ENCODE peak calls at places on chromosomes 1 and 21, in four cellular contexts. I, P, H and K are unnamed samples.

GRCh38 chr1:85109475-85109874 is 61.2 kb upstream of the MCOLN3 start:
- DNase-seq in I (peak; percentile 69), H (no peak), P (peak; percentile 75), K (peak; percentile 80)

GRCh38 chr1:2233997-2234761 is 6.1 kb downstream of the SKI start:
- DNase-seq in H (peak; percentile 50), I (peak; percentile 30), P (peak; percentile 87), K (no peak)

GRCh38 chr1:56025942-56026341 is 553.4 kb downstream of the PLPP3 start:
- DNase-seq in H (no peak), I (no peak), P (peak; percentile 28), K (no peak)

GRCh38 chr1:53368314-53369033 is 40.6 kb upstream of the LRP8 start:
- DNase-seq in H (peak; percentile 43), P (no peak), I (peak; percentile 24), K (no peak)

GRCh38 chr1:151985270-151985669 is 8.4 kb downstream of the S100A10 start:
- DNase-seq in H (no peak), P (no peak), I (no peak), K (no peak)

GRCh38 chr1:85947223-85947622 is 209.3 kb downstream of the COL24A1 start:
- DNase-seq in I (no peak), P (no peak), H (no peak), K (no peak)

GRCh38 chr1:53175302-53175913 is 21.2 kb upstream of the CPT2 start:
- DNase-seq in H (no peak), I (no peak), P (peak; percentile 82), K (no peak)

GRCh38 chr1:21650400-21650799 is 18.8 kb downstream of the RAP1GAP start:
- DNase-seq in I (no peak), P (no peak), H (no peak), K (no peak)

GRCh38 chr1:208059328-208060017 is 148.5 kb upstream of the CD34 start:
- DNase-seq in H (no peak), I (no peak), P (no peak), K (peak; percentile 48)

GRCh38 chr1:93710949-93711591 is 29.4 kb upstream of the BCAR3 start:
- DNase-seq in P (no peak), H (no peak), I (no peak), K (peak; percentile 88)

GRCh38 chr21:45320261-45320990 is 32.7 kb upstream of the POFUT2 start:
- DNase-seq in H (peak; percentile 43), P (no peak), I (peak; percentile 23), K (no peak)

GRCh38 chr1:156591181-156591431 is 470 bp upstream of the NAXE start:
- DNase-seq in H (no peak), P (no peak), I (no peak), K (no peak)

GRCh38 chr1:29181413-29182225 is at the start of gene SRSF4:
- DNase-seq in H (peak; percentile 99), P (peak; percentile 98), I (peak; percentile 99), K (peak; percentile 99)

GRCh38 chr1:51289676-51290488 is 40.5 kb downstream of the TTC39A start:
- DNase-seq in P (no peak), I (no peak), H (no peak), K (peak; percentile 29)

GRCh38 chr1:72271555-72272096 is 10.7 kb downstream of the NEGR1 start:
- DNase-seq in H (no peak), P (no peak), I (no peak), K (no peak)

GRCh38 chr21:36749935-36750578 is 51.1 kb downstream of the SIM2 start:
- DNase-seq in H (peak; percentile 66), P (peak; percentile 44), I (peak; percentile 87), K (peak; percentile 98)

GRCh38 chr1:39297534-39297933 is 93.0 kb downstream of the MACF1 start:
- DNase-seq in H (no peak), P (peak; percentile 68), I (no peak), K (no peak)

GRCh38 chr1:6248798-6249731 is 5.1 kb downstream of the HES3 start:
- DNase-seq in P (no peak), H (peak; percentile 69), I (peak; percentile 65), K (no peak)

GRCh38 chr1:159089184-159089791 is 12.7 kb upstream of the AIM2 start:
- DNase-seq in H (no peak), I (no peak), P (no peak), K (peak; percentile 52)

GRCh38 chr1:99808391-99809115 is 41.6 kb upstream of the AGL start:
- DNase-seq in P (peak; percentile 96), H (no peak), I (peak; percentile 37), K (peak; percentile 93)

GRCh38 chr1:30414851-30415165 is 308.6 kb downstream of the MATN1 start:
- DNase-seq in I (no peak), H (no peak), P (no peak), K (no peak)

GRCh38 chr1:30413606-30414005 is 309.8 kb downstream of the MATN1 start:
- DNase-seq in I (no peak), H (peak; percentile 33), P (no peak), K (no peak)

GRCh38 chr1:30415171-30415940 is 308.0 kb downstream of the MATN1 start:
- DNase-seq in I (peak; percentile 24), H (peak; percentile 39), P (no peak), K (no peak)

GRCh38 chr1:30413111-30413440 is 310.3 kb downstream of the MATN1 start:
- DNase-seq in H (peak; percentile 28), P (no peak), I (no peak), K (peak; percentile 91)

DNA sequence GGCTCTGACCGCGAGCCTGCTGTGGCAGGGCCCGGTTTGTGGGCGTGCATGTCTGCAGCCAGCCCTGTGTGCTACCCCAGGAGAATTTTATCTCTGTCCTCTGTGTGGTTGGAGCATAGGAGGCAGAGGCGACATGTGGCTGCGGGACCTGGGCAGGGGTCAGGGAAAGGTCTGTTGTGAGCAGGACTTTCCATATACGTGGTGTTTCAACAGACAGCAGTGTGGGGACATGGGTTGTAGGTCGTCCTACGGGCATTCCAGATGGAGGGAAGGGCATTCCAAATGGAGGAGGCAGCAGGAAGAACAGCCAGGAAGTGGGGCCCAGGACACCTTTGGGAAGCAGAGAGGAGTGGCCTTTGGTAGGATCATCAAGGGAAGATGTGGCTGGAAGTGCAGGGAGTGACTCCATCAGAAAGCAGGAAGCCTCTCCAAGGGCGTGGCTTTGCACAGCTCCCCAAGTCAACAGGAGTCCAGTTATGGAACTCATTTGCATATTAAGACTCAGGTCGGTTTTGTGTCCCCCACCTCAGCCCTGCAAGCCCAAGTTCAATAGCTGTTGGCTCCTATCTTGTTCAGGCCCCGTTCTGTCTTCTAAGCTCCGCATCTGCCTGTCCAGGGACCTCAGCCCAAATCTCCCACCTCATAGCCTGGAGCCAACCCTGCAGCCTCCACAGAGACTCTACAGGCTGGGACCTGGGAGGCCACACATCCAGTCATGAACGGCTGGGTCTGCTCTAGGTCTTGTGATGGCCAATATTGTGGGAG is 309.1 kb downstream of the MATN1 start:
- DNase-seq in P (no peak), I (peak; percentile 15), H (peak; percentile 30), K (no peak)
- H3K27ac ChIP-seq in P (no peak overlapping the region), I (no peak overlapping the region), H (no peak overlapping the region), K (no peak overlapping the region)

GRCh38 chr21:31420354-31420753 is 76.3 kb upstream of the TIAM1 start:
- DNase-seq in I (no peak), P (no peak), H (no peak), K (no peak)

GRCh38 chr21:31429500-31429899 is 85.4 kb upstream of the TIAM1 start:
- DNase-seq in I (no peak), P (no peak), H (no peak), K (no peak)

GRCh38 chr21:31420988-31421387 is 76.9 kb upstream of the TIAM1 start:
- DNase-seq in H (no peak), P (no peak), I (no peak), K (no peak)

GRCh38 chr21:31425158-31425557 is 81.1 kb upstream of the TIAM1 start:
- DNase-seq in H (peak; percentile 48), P (no peak), I (peak; percentile 29), K (peak; percentile 88)

DNA sequence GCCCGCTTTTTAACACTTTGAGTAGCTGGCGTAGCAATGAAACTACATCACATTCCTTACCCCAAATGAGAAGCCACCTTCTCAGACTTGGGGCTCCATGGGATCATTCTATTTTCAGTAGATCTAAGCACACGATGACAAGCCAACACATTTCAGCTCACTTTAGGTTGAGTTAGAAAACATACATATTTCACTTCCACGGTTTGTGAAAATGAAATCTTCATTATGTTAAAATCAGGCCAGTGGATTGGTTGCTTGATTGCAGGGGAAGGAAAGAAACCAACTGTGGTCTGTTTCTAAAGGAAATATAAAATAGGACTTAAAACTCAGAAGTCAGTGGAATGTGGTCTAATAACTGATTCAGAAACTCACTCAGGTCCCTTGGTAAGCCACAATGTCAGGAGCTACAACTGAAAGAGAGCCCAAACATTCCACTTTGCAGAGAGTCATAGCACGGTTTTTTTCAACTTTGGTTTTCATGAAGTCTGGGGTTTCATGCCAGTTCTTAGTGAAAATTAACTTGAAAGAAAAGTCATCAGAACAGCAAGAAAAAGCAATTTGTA is 82.3 kb upstream of the TIAM1 start:
- DNase-seq in P (no peak), H (no peak), I (no peak), K (no peak)
- H4K5ac ChIP-seq in P (no peak overlapping the region), H (no peak overlapping the region), I (no peak overlapping the region), K (no peak overlapping the region)

DNA sequence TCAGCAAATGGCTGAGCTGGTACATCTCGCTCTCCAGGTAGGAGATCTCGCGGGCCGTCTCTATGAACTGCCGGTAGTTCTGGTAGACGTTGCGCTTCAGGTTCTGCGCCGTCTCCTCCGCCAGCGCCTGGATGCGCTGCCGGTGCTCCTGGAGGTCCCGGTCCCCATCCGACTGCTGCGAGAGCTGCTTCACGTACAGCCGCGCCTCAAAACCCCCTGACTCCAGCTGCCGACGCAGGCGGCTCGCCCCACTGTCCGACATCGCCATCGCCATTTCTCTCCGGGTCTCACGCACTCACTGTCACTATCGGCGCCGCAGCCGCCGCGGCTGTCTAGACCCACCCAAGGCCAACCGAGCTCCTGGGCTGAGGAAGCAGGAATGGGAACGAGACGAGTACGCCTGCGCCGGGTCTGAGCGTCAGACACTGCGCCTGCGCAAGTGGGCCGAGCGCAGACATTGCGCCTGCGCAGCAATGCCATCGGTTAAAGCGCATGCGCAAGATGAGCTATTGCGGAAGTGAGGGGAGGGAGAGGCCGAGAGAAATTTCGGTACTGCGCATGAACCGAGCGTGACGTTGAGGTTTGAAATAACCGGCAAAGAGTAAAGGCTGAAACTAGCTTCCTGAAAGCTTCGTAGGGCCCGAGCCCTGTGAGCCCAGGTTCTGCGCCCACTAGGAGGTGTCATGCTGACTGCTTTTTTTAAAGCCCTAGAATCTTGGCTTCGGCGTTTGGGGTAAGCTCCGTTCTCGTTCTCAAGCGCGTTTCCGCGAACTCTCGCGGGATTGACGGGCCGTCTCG is at the start of gene EXOC8:
- DNase-seq in I (peak; percentile 97), P (peak; percentile 96), H (peak; percentile 99), K (peak; percentile 98)
- H3K23ac ChIP-seq in I (no peak within 1 kb of the TSS), P (peak within 1 kb of the TSS; percentile 89), H (no peak within 1 kb of the TSS), K (peak within 1 kb of the TSS; percentile 57)

GRCh38 chr1:234861024-234861620 is 251.1 kb upstream of the IRF2BP2 start:
- DNase-seq in H (no peak), P (peak; percentile 34), I (no peak), K (no peak)

GRCh38 chr1:234862944-234863515 is 253.1 kb upstream of the IRF2BP2 start:
- DNase-seq in H (no peak), I (no peak), P (peak; percentile 68), K (no peak)

GRCh38 chr1:234862360-234862943 is 252.5 kb upstream of the IRF2BP2 start:
- DNase-seq in P (no peak), H (no peak), I (no peak), K (no peak)

GRCh38 chr1:234863596-234863995 is 253.6 kb upstream of the IRF2BP2 start:
- DNase-seq in H (no peak), P (peak; percentile 82), I (no peak), K (no peak)

DNA sequence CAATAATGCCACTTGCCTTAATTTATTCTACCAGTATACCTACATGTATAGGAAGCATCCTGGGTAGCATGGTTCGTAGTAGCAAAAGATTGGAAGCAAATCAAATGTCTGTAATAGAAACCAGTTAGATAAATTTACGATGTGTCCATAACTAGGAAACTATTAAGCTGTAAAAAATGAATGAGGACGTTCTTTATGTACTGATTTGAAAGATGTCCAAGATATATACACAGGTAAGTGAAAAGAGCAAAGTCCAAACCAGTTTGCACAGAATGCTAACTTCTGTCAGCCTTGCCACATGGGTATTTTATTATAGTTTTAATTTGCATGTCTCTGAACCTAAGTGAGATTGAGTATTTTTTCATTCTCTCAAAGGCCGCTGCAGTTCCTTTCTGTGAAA is 251.8 kb upstream of the IRF2BP2 start:
- DNase-seq in I (no peak), P (no peak), H (no peak), K (no peak)
- H3K27ac ChIP-seq in I (no peak overlapping the region), P (no peak overlapping the region), H (no peak overlapping the region), K (no peak overlapping the region)